ENCODE peak calls at places on chromosome 18, in six cellular contexts. One of them, this sample, is unnamed. For H3K4me1, the result is how much of the 10 kb centered on the place peaks cover.

GRCh38 chr18:48932822-48933510 is 17.8 kb downstream of the SMAD7 start:
- DNase-seq in mesendoderm: no peak
- DNase-seq in tibial artery: no peak
- DNase-seq in IMR-90: no peak
- DNase-seq in left ventricle myocardium inferior: no peak
- DNase-seq in H9: no peak
- DNase-seq in this sample: no peak

GRCh38 chr18:7169601-7170000 is 52.0 kb upstream of the LAMA1 start:
- DNase-seq in mesendoderm: no peak
- DNase-seq in tibial artery: no peak
- DNase-seq in IMR-90: no peak
- DNase-seq in left ventricle myocardium inferior: no peak
- DNase-seq in H9: no peak
- DNase-seq in this sample: peak

GRCh38 chr18:3508576-3509559 is 58.9 kb downstream of the TGIF1 start:
- DNase-seq in mesendoderm: no peak
- DNase-seq in tibial artery: no peak
- DNase-seq in IMR-90: no peak
- DNase-seq in left ventricle myocardium inferior: no peak
- DNase-seq in H9: peak
- DNase-seq in this sample: no peak

GRCh38 chr18:48338915-48339314 is 70.3 kb downstream of the ZBTB7C start:
- DNase-seq in mesendoderm: no peak
- DNase-seq in tibial artery: no peak
- DNase-seq in IMR-90: no peak
- DNase-seq in left ventricle myocardium inferior: no peak
- DNase-seq in H9: no peak
- DNase-seq in this sample: no peak

GRCh38 chr18:23682472-23682871 is 6.8 kb upstream of the LAMA3 start:
- DNase-seq in mesendoderm: no peak
- DNase-seq in tibial artery: no peak
- DNase-seq in IMR-90: no peak
- DNase-seq in left ventricle myocardium inferior: no peak
- DNase-seq in H9: no peak
- DNase-seq in this sample: no peak

GRCh38 chr18:73638709-73639108 is 508.9 kb downstream of the FBXO15 start:
- DNase-seq in mesendoderm: no peak
- DNase-seq in tibial artery: no peak
- DNase-seq in IMR-90: peak
- DNase-seq in left ventricle myocardium inferior: no peak
- DNase-seq in H9: no peak
- DNase-seq in this sample: no peak

GRCh38 chr18:7871560-7872456 is 304.7 kb downstream of the PTPRM start:
- DNase-seq in mesendoderm: no peak
- DNase-seq in tibial artery: no peak
- DNase-seq in IMR-90: peak
- DNase-seq in left ventricle myocardium inferior: no peak
- DNase-seq in H9: no peak
- DNase-seq in this sample: no peak

GRCh38 chr18:52280702-52281101 is 59.3 kb upstream of the DCC start:
- DNase-seq in mesendoderm: no peak
- DNase-seq in tibial artery: no peak
- DNase-seq in IMR-90: no peak
- DNase-seq in left ventricle myocardium inferior: no peak
- DNase-seq in H9: no peak
- DNase-seq in this sample: no peak

GRCh38 chr18:65235966-65236634 is 514.7 kb upstream of the CDH7 start:
- DNase-seq in mesendoderm: peak
- DNase-seq in tibial artery: no peak
- DNase-seq in IMR-90: no peak
- DNase-seq in left ventricle myocardium inferior: no peak
- DNase-seq in H9: no peak
- DNase-seq in this sample: no peak

GRCh38 chr18:28725876-28726275 is 548.9 kb upstream of the CDH2 start:
- DNase-seq in mesendoderm: no peak
- DNase-seq in tibial artery: no peak
- DNase-seq in IMR-90: peak
- DNase-seq in left ventricle myocardium inferior: no peak
- DNase-seq in H9: no peak
- DNase-seq in this sample: no peak

GRCh38 chr18:48680871-48681270 is 142.0 kb downstream of the CTIF start:
- DNase-seq in mesendoderm: no peak
- DNase-seq in tibial artery: peak
- DNase-seq in IMR-90: no peak
- DNase-seq in left ventricle myocardium inferior: peak
- DNase-seq in H9: no peak
- DNase-seq in this sample: peak

GRCh38 chr18:34223893-34224422 is 755 bp downstream of the NOL4 start:
- DNase-seq in mesendoderm: no peak
- DNase-seq in tibial artery: no peak
- DNase-seq in IMR-90: no peak
- DNase-seq in left ventricle myocardium inferior: no peak
- DNase-seq in H9: no peak
- DNase-seq in this sample: no peak

GRCh38 chr18:46343940-46344372 is 239.8 kb downstream of the HAUS1 start:
- DNase-seq in mesendoderm: peak
- DNase-seq in tibial artery: peak
- DNase-seq in IMR-90: no peak
- DNase-seq in left ventricle myocardium inferior: peak
- DNase-seq in H9: peak
- DNase-seq in this sample: no peak

GRCh38 chr18:5817821-5818220 is 77.5 kb downstream of the TMEM200C start:
- DNase-seq in mesendoderm: no peak
- DNase-seq in tibial artery: no peak
- DNase-seq in IMR-90: no peak
- DNase-seq in left ventricle myocardium inferior: no peak
- DNase-seq in H9: no peak
- DNase-seq in this sample: no peak

GRCh38 chr18:390748-391478 is 109.6 kb downstream of the COLEC12 start:
- DNase-seq in mesendoderm: no peak
- DNase-seq in tibial artery: no peak
- DNase-seq in IMR-90: no peak
- DNase-seq in left ventricle myocardium inferior: no peak
- DNase-seq in H9: no peak
- DNase-seq in this sample: no peak

GRCh38 chr18:46920067-46920466 is 2.7 kb downstream of the KATNAL2 start:
- DNase-seq in mesendoderm: no peak
- DNase-seq in tibial artery: no peak
- DNase-seq in IMR-90: no peak
- DNase-seq in left ventricle myocardium inferior: no peak
- DNase-seq in H9: no peak
- DNase-seq in this sample: no peak

GRCh38 chr18:23238651-23239349 is 103.5 kb downstream of the CABLES1 start:
- DNase-seq in mesendoderm: peak
- DNase-seq in tibial artery: no peak
- DNase-seq in IMR-90: peak
- DNase-seq in left ventricle myocardium inferior: no peak
- DNase-seq in H9: no peak
- DNase-seq in this sample: no peak

GRCh38 chr18:68791801-68792200 is 6.1 kb upstream of the CCDC102B start:
- DNase-seq in mesendoderm: no peak
- DNase-seq in tibial artery: no peak
- DNase-seq in IMR-90: peak
- DNase-seq in left ventricle myocardium inferior: no peak
- DNase-seq in H9: no peak
- DNase-seq in this sample: no peak

GRCh38 chr18:78352905-78353304 is 626.7 kb upstream of the SALL3 start:
- DNase-seq in mesendoderm: peak
- DNase-seq in tibial artery: no peak
- DNase-seq in IMR-90: no peak
- DNase-seq in left ventricle myocardium inferior: no peak
- DNase-seq in H9: peak
- DNase-seq in this sample: no peak

GRCh38 chr18:61817086-61817485 is 75.7 kb downstream of the RNF152 start:
- DNase-seq in mesendoderm: no peak
- DNase-seq in tibial artery: no peak
- DNase-seq in IMR-90: peak
- DNase-seq in left ventricle myocardium inferior: no peak
- DNase-seq in H9: no peak
- DNase-seq in this sample: no peak

GRCh38 chr18:49846718-49847470 is 33.6 kb upstream of the ACAA2 start:
- DNase-seq in mesendoderm: no peak
- DNase-seq in tibial artery: no peak
- DNase-seq in IMR-90: no peak
- DNase-seq in left ventricle myocardium inferior: no peak
- DNase-seq in H9: no peak
- DNase-seq in this sample: peak

GRCh38 chr18:2948038-2948437 is 64.9 kb downstream of the LPIN2 start:
- DNase-seq in mesendoderm: peak
- DNase-seq in tibial artery: no peak
- DNase-seq in IMR-90: peak
- DNase-seq in left ventricle myocardium inferior: no peak
- DNase-seq in H9: no peak
- DNase-seq in this sample: no peak

GRCh38 chr18:7482342-7482741 is 84.8 kb upstream of the PTPRM start:
- DNase-seq in mesendoderm: no peak
- DNase-seq in tibial artery: no peak
- DNase-seq in IMR-90: no peak
- DNase-seq in left ventricle myocardium inferior: no peak
- DNase-seq in H9: no peak
- DNase-seq in this sample: no peak

GRCh38 chr18:51503351-51503750 is 305.9 kb upstream of the MEX3C start:
- DNase-seq in mesendoderm: no peak
- DNase-seq in tibial artery: no peak
- DNase-seq in IMR-90: no peak
- DNase-seq in left ventricle myocardium inferior: no peak
- DNase-seq in H9: no peak
- DNase-seq in this sample: no peak

GRCh38 chr18:75216926-75217303 is 6.3 kb downstream of the TSHZ1 start:
- DNase-seq in mesendoderm: no peak
- DNase-seq in tibial artery: no peak
- DNase-seq in IMR-90: no peak
- DNase-seq in left ventricle myocardium inferior: no peak
- DNase-seq in H9: no peak
- DNase-seq in this sample: no peak

GRCh38 chr18:75214766-75215515 is 4.3 kb downstream of the TSHZ1 start:
- DNase-seq in mesendoderm: no peak
- DNase-seq in tibial artery: no peak
- DNase-seq in IMR-90: no peak
- DNase-seq in left ventricle myocardium inferior: no peak
- DNase-seq in H9: no peak
- DNase-seq in this sample: no peak

GRCh38 chr18:75215663-75216062 is 5.1 kb downstream of the TSHZ1 start:
- DNase-seq in mesendoderm: no peak
- DNase-seq in tibial artery: no peak
- DNase-seq in IMR-90: no peak
- DNase-seq in left ventricle myocardium inferior: no peak
- DNase-seq in H9: no peak
- DNase-seq in this sample: no peak

GRCh38 chr18:75218064-75218463 is 7.5 kb downstream of the TSHZ1 start:
- DNase-seq in mesendoderm: no peak
- DNase-seq in tibial artery: no peak
- DNase-seq in IMR-90: no peak
- DNase-seq in left ventricle myocardium inferior: no peak
- DNase-seq in H9: no peak
- DNase-seq in this sample: no peak

GRCh38 chr18:75216212-75216925 is 5.8 kb downstream of the TSHZ1 start:
- DNase-seq in mesendoderm: no peak
- DNase-seq in tibial artery: no peak
- DNase-seq in IMR-90: peak
- DNase-seq in left ventricle myocardium inferior: no peak
- DNase-seq in H9: no peak
- DNase-seq in this sample: no peak
- H3K4me1 ChIP-seq in mesendoderm: under half
- H3K4me1 ChIP-seq in tibial artery: under half
- H3K4me1 ChIP-seq in IMR-90: under half
- H3K4me1 ChIP-seq in left ventricle myocardium inferior: half or more
- H3K4me1 ChIP-seq in H9: under half
- H3K4me1 ChIP-seq in this sample: half or more

GRCh38 chr18:55351980-55352714 is 235.8 kb downstream of the TCF4 start:
- DNase-seq in mesendoderm: peak
- DNase-seq in tibial artery: no peak
- DNase-seq in IMR-90: peak
- DNase-seq in left ventricle myocardium inferior: no peak
- DNase-seq in H9: no peak
- DNase-seq in this sample: no peak

GRCh38 chr18:55353806-55354205 is 234.2 kb downstream of the TCF4 start:
- DNase-seq in mesendoderm: no peak
- DNase-seq in tibial artery: no peak
- DNase-seq in IMR-90: no peak
- DNase-seq in left ventricle myocardium inferior: no peak
- DNase-seq in H9: no peak
- DNase-seq in this sample: no peak

GRCh38 chr18:55354795-55355194 is 233.2 kb downstream of the TCF4 start:
- DNase-seq in mesendoderm: no peak
- DNase-seq in tibial artery: no peak
- DNase-seq in IMR-90: peak
- DNase-seq in left ventricle myocardium inferior: no peak
- DNase-seq in H9: no peak
- DNase-seq in this sample: no peak

GRCh38 chr18:55355220-55355619 is 232.8 kb downstream of the TCF4 start:
- DNase-seq in mesendoderm: no peak
- DNase-seq in tibial artery: no peak
- DNase-seq in IMR-90: no peak
- DNase-seq in left ventricle myocardium inferior: no peak
- DNase-seq in H9: no peak
- DNase-seq in this sample: no peak

GRCh38 chr18:55353391-55353790 is 234.6 kb downstream of the TCF4 start:
- DNase-seq in mesendoderm: no peak
- DNase-seq in tibial artery: no peak
- DNase-seq in IMR-90: no peak
- DNase-seq in left ventricle myocardium inferior: no peak
- DNase-seq in H9: no peak
- DNase-seq in this sample: no peak
- H3K4me1 ChIP-seq in mesendoderm: under half
- H3K4me1 ChIP-seq in tibial artery: under half
- H3K4me1 ChIP-seq in IMR-90: under half
- H3K4me1 ChIP-seq in left ventricle myocardium inferior: under half
- H3K4me1 ChIP-seq in H9: under half
- H3K4me1 ChIP-seq in this sample: under half

DNA sequence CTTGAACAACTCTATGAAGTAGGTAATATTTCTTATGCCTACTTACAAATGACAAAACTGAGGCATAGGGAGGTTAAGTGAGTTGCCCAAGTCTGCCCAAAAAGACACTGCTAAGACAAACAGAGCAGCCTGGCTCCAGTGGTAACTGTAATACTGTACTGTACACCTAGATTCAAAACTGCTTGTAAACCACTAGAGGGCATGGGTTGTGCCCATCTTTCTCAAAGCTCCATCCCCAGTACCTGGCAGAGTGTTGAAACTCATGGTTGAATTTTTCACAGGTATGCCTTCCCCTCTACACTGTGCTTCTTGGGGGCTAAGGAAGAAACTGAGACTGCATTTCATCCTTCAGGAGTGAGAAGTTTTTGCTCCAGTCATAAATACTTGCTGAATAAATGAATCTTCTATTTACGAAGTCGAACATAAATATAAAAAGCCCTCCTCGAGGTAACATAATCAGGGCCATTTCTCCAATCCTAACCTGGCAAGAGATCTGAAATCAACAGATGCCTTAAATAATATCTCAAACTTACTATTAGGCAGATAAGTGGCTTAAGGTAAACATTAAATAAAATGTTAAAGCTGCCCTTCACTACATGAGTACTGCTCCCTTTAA is 2.0 kb downstream of the PPP4R1 start:
- DNase-seq in mesendoderm: peak
- DNase-seq in tibial artery: no peak
- DNase-seq in IMR-90: peak
- DNase-seq in left ventricle myocardium inferior: no peak
- DNase-seq in H9: no peak
- DNase-seq in this sample: no peak
- H3K4me1 ChIP-seq in mesendoderm: under half
- H3K4me1 ChIP-seq in tibial artery: under half
- H3K4me1 ChIP-seq in IMR-90: under half
- H3K4me1 ChIP-seq in left ventricle myocardium inferior: half or more
- H3K4me1 ChIP-seq in H9: under half
- H3K4me1 ChIP-seq in this sample: under half

GRCh38 chr18:59273936-59274928 is 978 bp upstream of the RAX start:
- DNase-seq in mesendoderm: peak
- DNase-seq in tibial artery: no peak
- DNase-seq in IMR-90: no peak
- DNase-seq in left ventricle myocardium inferior: no peak
- DNase-seq in H9: peak
- DNase-seq in this sample: no peak
- H3K4me1 ChIP-seq in mesendoderm: under half
- H3K4me1 ChIP-seq in tibial artery: under half
- H3K4me1 ChIP-seq in IMR-90: under half
- H3K4me1 ChIP-seq in left ventricle myocardium inferior: under half
- H3K4me1 ChIP-seq in H9: under half
- H3K4me1 ChIP-seq in this sample: under half

This sample was measured in right atrium auricular region.